ENCODE peak calls at places on chromosomes 13 and 19, in eight cellular contexts. T is SJSA1, H is fibroblast of lung, A is ovary, R is H1, N is upper lobe of right lung, K is HCT116, X is heart left ventricle. G is an unnamed sample. For H3K36me3, the result is how much of the 10 kb centered on the place peaks cover.

GRCh38 chr13:68745517-68745916 is 1362.1 kb upstream of the ATXN8OS start:
- DNase-seq in R (no peak), N (no peak), A (no peak), T (no peak), X (no peak), H (no peak), K (no peak), G (no peak)

GRCh38 chr13:100423375-100423774 is 165.2 kb downstream of the GGACT start:
- DNase-seq in T (no peak), H (no peak), N (no peak), A (no peak), K (no peak), X (no peak), R (no peak), G (no peak)

GRCh38 chr13:32659736-32660135 is 73.5 kb downstream of the PDS5B start:
- DNase-seq in N (no peak), A (no peak), X (no peak), T (no peak), H (peak), R (no peak), K (no peak), G (no peak)

GRCh38 chr13:89969996-89970709 is 1377.3 kb upstream of the MIR17HG start:
- DNase-seq in T (peak), X (no peak), A (no peak), K (no peak), R (no peak), N (no peak), H (peak), G (no peak)

GRCh38 chr13:87889241-87889640 is 218.1 kb downstream of the SLITRK5 start:
- DNase-seq in A (no peak), T (no peak), H (no peak), N (no peak), X (no peak), R (no peak), K (no peak), G (no peak)

GRCh38 chr19:7869910-7870511 is 4.2 kb downstream of the PRR36 start:
- DNase-seq in K (peak), H (no peak), T (no peak), N (peak), X (peak), A (peak), R (peak), G (no peak)

GRCh38 chr13:66425741-66426140 is 804.4 kb downstream of the PCDH9 start:
- DNase-seq in K (no peak), N (no peak), H (peak), R (no peak), A (no peak), X (no peak), T (no peak), G (peak)

GRCh38 chr13:93425411-93425810 is 198.8 kb downstream of the GPC6 start:
- DNase-seq in X (no peak), R (no peak), H (no peak), N (no peak), A (no peak), T (no peak), K (no peak), G (no peak)

GRCh38 chr13:101785858-101786257 is 333.4 kb downstream of the ITGBL1 start:
- DNase-seq in K (peak), A (no peak), H (peak), R (peak), T (no peak), X (peak), N (no peak), G (peak)

GRCh38 chr13:101323601-101324000 is 92.7 kb downstream of the NALCN start:
- DNase-seq in T (no peak), X (no peak), K (no peak), R (no peak), N (no peak), H (no peak), A (no peak), G (no peak)

GRCh38 chr13:64488731-64489130 is 2741.4 kb downstream of the PCDH9 start:
- DNase-seq in N (no peak), K (no peak), R (no peak), T (no peak), A (no peak), H (peak), X (no peak), G (no peak)

GRCh38 chr13:71378992-71379905 is 487.8 kb downstream of the DACH1 start:
- DNase-seq in H (peak), N (no peak), X (no peak), R (no peak), K (no peak), T (no peak), A (no peak), G (no peak)

GRCh38 chr13:75255653-75256052 is 226.3 kb downstream of the TBC1D4 start:
- DNase-seq in R (no peak), T (no peak), K (no peak), H (peak), A (no peak), X (no peak), N (no peak), G (no peak)

GRCh38 chr13:106493569-106493968 is 41.9 kb downstream of the EFNB2 start:
- DNase-seq in X (no peak), R (no peak), H (no peak), N (no peak), T (no peak), K (no peak), A (no peak), G (no peak)

GRCh38 chr19:43664008-43664407 is 6.0 kb downstream of the PLAUR start:
- DNase-seq in R (no peak), X (no peak), K (no peak), T (no peak), H (no peak), N (no peak), A (no peak), G (no peak)

GRCh38 chr13:110523838-110524237 is 37.7 kb downstream of the RAB20 start:
- DNase-seq in N (no peak), X (no peak), K (no peak), A (no peak), H (no peak), T (no peak), R (no peak), G (no peak)

GRCh38 chr13:53336441-53337160 is 308.0 kb downstream of the OLFM4 start:
- DNase-seq in K (no peak), A (no peak), N (no peak), H (no peak), R (no peak), T (no peak), X (no peak), G (no peak)

GRCh38 chr13:53342623-53343022 is 314.0 kb downstream of the OLFM4 start:
- DNase-seq in X (no peak), K (no peak), N (no peak), R (peak), A (no peak), T (no peak), H (no peak), G (no peak)

GRCh38 chr13:53341144-53341510 is 312.5 kb downstream of the OLFM4 start:
- DNase-seq in A (no peak), N (no peak), K (no peak), X (no peak), R (no peak), H (no peak), T (no peak), G (no peak)

GRCh38 chr13:53340505-53341143 is 312.0 kb downstream of the OLFM4 start:
- DNase-seq in T (no peak), K (no peak), R (no peak), H (no peak), N (no peak), X (no peak), A (no peak), G (no peak)

DNA sequence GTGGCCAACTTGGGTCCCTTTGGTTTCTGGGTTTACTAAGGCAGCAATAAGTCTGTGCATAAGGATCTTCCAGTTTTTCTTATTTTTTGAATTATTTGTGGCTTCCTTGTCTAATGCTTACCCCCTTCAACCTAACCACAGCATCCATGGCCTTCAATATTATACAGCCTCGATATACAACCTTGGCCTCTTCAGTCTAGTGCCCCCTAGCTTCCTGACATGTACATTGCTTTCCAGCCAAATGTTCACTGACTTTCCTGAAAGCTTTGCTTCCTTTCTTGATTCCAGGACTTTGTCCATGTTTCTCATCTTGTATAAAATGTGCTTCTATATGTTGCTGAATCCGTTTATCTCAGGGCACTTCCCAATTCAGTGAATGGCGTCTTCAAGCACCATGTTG is 310.1 kb downstream of the OLFM4 start:
- DNase-seq in N (no peak), T (no peak), R (no peak), X (no peak), H (no peak), A (no peak), K (no peak), G (no peak)
- H3K4me3 ChIP-seq in N (no peak), T (no peak), R (no peak), X (no peak), H (no peak), A (no peak), K (no peak), G (no peak)

GRCh38 chr13:77860621-77861020 is 58.0 kb downstream of the EDNRB start:
- DNase-seq in K (no peak), A (no peak), H (peak), N (no peak), X (no peak), R (no peak), T (no peak), G (no peak)

GRCh38 chr13:77861716-77862115 is 56.9 kb downstream of the EDNRB start:
- DNase-seq in K (no peak), A (no peak), T (no peak), N (no peak), R (no peak), H (no peak), X (no peak), G (no peak)

GRCh38 chr13:77863037-77863630 is 55.5 kb downstream of the EDNRB start:
- DNase-seq in A (no peak), R (no peak), K (no peak), H (no peak), X (no peak), T (no peak), N (no peak), G (no peak)

GRCh38 chr13:77868717-77869116 is 49.9 kb downstream of the EDNRB start:
- DNase-seq in R (no peak), K (no peak), H (peak), N (no peak), A (no peak), X (no peak), T (no peak), G (no peak)

DNA sequence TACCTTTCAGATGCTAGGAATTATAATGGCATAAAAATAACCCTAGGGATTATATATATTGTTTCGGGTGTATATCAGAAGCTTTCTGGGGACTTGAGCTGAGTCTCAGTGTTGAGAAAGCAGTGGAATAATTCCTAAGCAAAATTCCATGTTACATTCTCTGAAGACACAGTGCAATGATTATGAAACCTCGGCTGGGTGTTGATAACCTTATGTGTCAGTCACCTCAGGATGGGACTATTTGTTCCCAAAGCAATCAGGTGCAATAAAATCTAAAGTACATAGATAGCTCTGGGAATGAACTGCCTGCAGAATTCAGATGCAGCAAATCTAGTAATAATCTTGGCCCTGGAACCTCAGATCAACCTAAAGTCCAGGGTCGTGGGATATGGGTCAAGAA is 53.0 kb downstream of the EDNRB start:
- DNase-seq in K (no peak), A (no peak), N (no peak), T (no peak), X (no peak), H (no peak), R (no peak), G (no peak)
- H3K36me3 ChIP-seq in K (under half), A (under half), N (under half), T (under half), X (under half), H (under half), R (under half), G (under half)

DNA sequence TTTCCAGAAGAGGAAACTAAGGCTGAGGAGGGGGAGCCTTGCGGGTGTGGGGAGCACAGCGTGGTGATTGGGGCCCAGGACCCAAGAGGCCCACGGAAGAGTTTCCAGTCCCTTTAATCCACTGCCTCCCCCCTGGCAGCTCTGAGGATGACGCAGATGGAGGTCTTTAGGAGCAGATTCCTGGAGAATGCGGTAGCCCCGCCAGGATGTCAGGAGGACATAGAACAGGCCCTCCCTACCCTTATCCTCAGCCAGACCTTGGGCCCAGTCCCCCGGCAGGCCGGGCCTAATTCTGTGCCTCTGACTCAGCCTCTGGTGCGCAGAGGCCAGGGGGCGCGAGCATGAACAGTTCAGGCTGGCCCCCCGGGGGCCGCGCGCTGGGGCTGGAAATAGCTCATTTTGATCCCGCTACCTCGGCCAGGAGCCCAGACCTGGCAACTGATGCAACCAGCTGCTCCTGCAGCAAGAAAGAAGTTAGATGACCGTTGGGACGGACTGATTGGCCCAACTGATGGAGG is 461 bp upstream of the HSPB6 start:
- DNase-seq in A (peak), K (no peak), R (no peak), H (peak), X (peak), N (peak), T (peak), G (peak)
- H3K27ac ChIP-seq in A (peak), K (peak), R (no peak), H (peak), X (peak), N (peak), T (peak), G (peak)

GRCh38 chr13:74214321-74214720 is 80.1 kb upstream of the KLF12 start:
- DNase-seq in A (no peak), X (no peak), N (no peak), R (no peak), K (no peak), T (no peak), H (no peak), G (no peak)

GRCh38 chr13:74215420-74215819 is 81.2 kb upstream of the KLF12 start:
- DNase-seq in X (no peak), H (no peak), K (no peak), A (no peak), T (no peak), R (no peak), N (no peak), G (no peak)

GRCh38 chr13:74206061-74206561 is 71.9 kb upstream of the KLF12 start:
- DNase-seq in K (no peak), X (no peak), N (no peak), H (peak), T (peak), A (no peak), R (no peak), G (peak)

GRCh38 chr13:74206855-74207254 is 72.7 kb upstream of the KLF12 start:
- DNase-seq in R (no peak), N (no peak), H (no peak), X (no peak), K (no peak), A (no peak), T (no peak), G (no peak)

DNA sequence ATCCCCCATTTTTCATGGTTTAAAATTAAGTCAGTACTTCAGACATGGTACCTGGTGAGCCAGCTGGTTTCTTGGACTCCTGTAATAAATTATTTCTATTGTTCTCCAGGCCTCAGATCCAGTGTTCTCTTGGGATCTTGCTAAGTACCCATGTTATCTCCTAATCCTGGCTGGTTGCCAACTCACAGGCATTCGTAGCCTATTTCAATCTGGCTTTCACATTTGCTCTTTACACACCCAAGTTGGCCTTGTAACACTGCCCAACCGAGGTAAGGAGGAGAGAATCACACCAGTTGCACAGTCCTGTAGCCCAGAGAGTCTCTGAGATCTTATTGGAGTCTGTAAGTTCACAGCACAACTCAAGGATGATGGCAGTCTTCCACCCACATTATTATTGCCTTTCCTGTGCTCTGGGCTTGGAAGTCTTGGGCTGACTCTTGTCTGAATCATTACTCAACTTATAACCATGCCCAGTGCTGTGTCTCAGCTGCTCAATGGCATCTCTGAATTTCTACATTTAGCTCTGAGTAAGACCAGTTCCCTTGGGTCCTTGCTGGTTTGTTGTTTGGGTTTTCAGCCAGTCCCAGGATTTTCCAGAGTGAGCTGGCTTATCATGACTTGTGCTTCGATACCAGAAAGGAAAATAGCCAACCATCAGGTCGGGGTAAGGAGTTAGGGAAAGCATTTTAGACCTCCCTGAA is 76.6 kb upstream of the KLF12 start:
- DNase-seq in X (peak), R (no peak), K (no peak), A (no peak), H (peak), N (no peak), T (peak), G (peak)
- H3K4me3 ChIP-seq in X (no peak), R (no peak), K (no peak), A (no peak), H (no peak), N (no peak), T (no peak), G (no peak)

DNA sequence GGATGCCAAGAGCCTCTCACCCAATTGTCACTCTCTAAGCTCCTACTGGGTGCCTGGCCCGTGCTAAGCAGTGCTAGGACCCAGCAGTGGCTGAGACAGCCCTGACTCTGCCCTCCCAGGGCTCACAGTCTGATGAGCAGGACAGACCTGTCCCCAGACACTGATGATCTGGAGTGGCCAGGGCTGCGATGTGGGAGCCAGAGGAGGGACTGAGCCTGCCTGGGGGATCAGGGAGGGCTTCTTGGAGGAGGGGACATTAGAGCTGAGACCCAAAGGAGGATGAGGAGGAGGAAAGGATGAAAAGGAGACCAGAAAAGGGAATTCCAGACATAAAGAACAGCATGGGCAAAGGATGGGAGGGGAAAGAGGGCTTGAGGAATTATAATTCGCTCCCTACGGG is 6.6 kb downstream of the ERCC1 start:
- DNase-seq in H (no peak), N (no peak), T (no peak), R (no peak), A (no peak), K (no peak), X (no peak), G (no peak)
- H3K36me3 ChIP-seq in H (under half), N (half or more), T (half or more), R (under half), A (under half), K (under half), X (half or more), G (half or more)